ENCODE peak calls at places on chromosome 12, in ten cellular contexts. Q is amygdala, I is NCI-H748 treated with DMSO at 0.1 percent for 48 hours, Y is mucosa of gallbladder, R is lung microvascular endothelial cell, K is T-helper 2 cell, X is transverse colon, H is lower lobe of right lung, T is ELF-1, M is GM19239. D is an unnamed sample.

GRCh38 chr12:15830538-15830937 is 41.4 kb upstream of the EPS8 start:
- DNase-seq in Q (no peak), I (no peak), Y (no peak), R (no peak), K (no peak), X (no peak), H (no peak), T (no peak), M (no peak), D (no peak)

GRCh38 chr12:120851444-120851843 is 52.7 kb downstream of the SPPL3 start:
- DNase-seq in Q (no peak), I (no peak), Y (no peak), R (no peak), K (no peak), X (peak; percentile 19), H (peak; percentile 48), T (no peak), M (no peak), D (no peak)

GRCh38 chr12:69457433-69457832 is 12.8 kb upstream of the FRS2 start:
- DNase-seq in Q (no peak), I (no peak), Y (no peak), R (no peak), K (no peak), X (no peak), H (no peak), T (no peak), M (no peak), D (no peak)

GRCh38 chr12:14886271-14886670 is 617 bp upstream of the MGP start:
- DNase-seq in Q (no peak), I (peak; percentile 72), Y (no peak), R (peak; percentile 37), K (no peak), X (no peak), H (no peak), T (no peak), M (no peak), D (no peak)

GRCh38 chr12:52258335-52258901 is 16.0 kb upstream of the KRT86 start:
- DNase-seq in Q (no peak), I (no peak), Y (no peak), R (peak; percentile 52), K (no peak), X (no peak), H (peak; percentile 61), T (peak; percentile 66), M (no peak), D (peak; percentile 44)

GRCh38 chr12:119914666-119915065 is 37.5 kb upstream of the CIT start:
- DNase-seq in Q (no peak), I (no peak), Y (no peak), R (no peak), K (no peak), X (no peak), H (no peak), T (peak; percentile 22), M (no peak), D (no peak)

GRCh38 chr12:23230899-23231298 is 605.9 kb downstream of the ETNK1 start:
- DNase-seq in Q (no peak), I (no peak), Y (no peak), R (no peak), K (no peak), X (no peak), H (no peak), T (no peak), M (no peak), D (no peak)

GRCh38 chr12:67364228-67364627 is 95.1 kb downstream of the CAND1 start:
- DNase-seq in Q (no peak), I (no peak), Y (no peak), R (no peak), K (no peak), X (no peak), H (no peak), T (peak; percentile 65), M (no peak), D (no peak)

GRCh38 chr12:67671419-67671818 is 22.9 kb downstream of the DYRK2 start:
- DNase-seq in Q (no peak), I (no peak), Y (no peak), R (peak; percentile 30), K (no peak), X (no peak), H (no peak), T (no peak), M (no peak), D (no peak)

GRCh38 chr12:27999970-28000369 is 27.4 kb upstream of the PTHLH start:
- DNase-seq in Q (no peak), I (no peak), Y (no peak), R (no peak), K (no peak), X (no peak), H (no peak), T (no peak), M (no peak), D (no peak)

GRCh38 chr12:52050771-52051541 is at the start of gene NR4A1:
- DNase-seq in Q (peak; percentile 76), I (peak; percentile 66), Y (peak; percentile 98), R (peak; percentile 97), K (peak; percentile 97), X (peak; percentile 99), H (peak; percentile 98), T (peak; percentile 81), M (peak; percentile 94), D (peak; percentile 96)

GRCh38 chr12:64104376-64104775 is 117.7 kb downstream of the KICS2 start:
- DNase-seq in Q (no peak), I (no peak), Y (no peak), R (no peak), K (no peak), X (peak; percentile 25), H (no peak), T (no peak), M (no peak), D (no peak)

GRCh38 chr12:92928962-92929915 is at the start of gene EEA1:
- DNase-seq in Q (peak; percentile 97), I (peak; percentile 92), Y (peak; percentile 97), R (peak; percentile 99), K (peak; percentile 98), X (peak; percentile 98), H (peak; percentile 99), T (peak; percentile 99), M (peak; percentile 90), D (peak; percentile 96)